ENCODE peak calls at places on chromosomes 6 and 20, in five cellular contexts. One of them, this sample, is unnamed.

GRCh38 chr6:24543683-24544082 is 48.9 kb downstream of the ALDH5A1 start:
- DNase-seq in heart left ventricle: no peak
- DNase-seq in activated effector memory CD4-positive, alpha-beta T cell treated with anti-CD3 and anti-CD28 coated beads, Interleukin-2, amount 50 U/mL, for 16 hours: no peak
- DNase-seq in ovary: no peak
- DNase-seq in activated naive CD4-positive, alpha-beta T cell: no peak
- DNase-seq in this sample: no peak

GRCh38 chr6:127302728-127303675 is 36.3 kb downstream of the RNF146 start:
- DNase-seq in heart left ventricle: no peak
- DNase-seq in activated effector memory CD4-positive, alpha-beta T cell treated with anti-CD3 and anti-CD28 coated beads, Interleukin-2, amount 50 U/mL, for 16 hours: peak
- DNase-seq in ovary: no peak
- DNase-seq in activated naive CD4-positive, alpha-beta T cell: no peak
- DNase-seq in this sample: no peak

GRCh38 chr20:32912688-32913087 is 54.0 kb downstream of the EFCAB8 start:
- DNase-seq in heart left ventricle: no peak
- DNase-seq in activated effector memory CD4-positive, alpha-beta T cell treated with anti-CD3 and anti-CD28 coated beads, Interleukin-2, amount 50 U/mL, for 16 hours: no peak
- DNase-seq in ovary: no peak
- DNase-seq in activated naive CD4-positive, alpha-beta T cell: no peak
- DNase-seq in this sample: no peak

GRCh38 chr6:135231469-135231844 is 50.3 kb downstream of the MYB start:
- DNase-seq in heart left ventricle: no peak
- DNase-seq in activated effector memory CD4-positive, alpha-beta T cell treated with anti-CD3 and anti-CD28 coated beads, Interleukin-2, amount 50 U/mL, for 16 hours: no peak
- DNase-seq in ovary: no peak
- DNase-seq in activated naive CD4-positive, alpha-beta T cell: no peak
- DNase-seq in this sample: no peak

GRCh38 chr6:15404700-15404980 is 158.8 kb downstream of the JARID2 start:
- DNase-seq in heart left ventricle: no peak
- DNase-seq in activated effector memory CD4-positive, alpha-beta T cell treated with anti-CD3 and anti-CD28 coated beads, Interleukin-2, amount 50 U/mL, for 16 hours: no peak
- DNase-seq in ovary: no peak
- DNase-seq in activated naive CD4-positive, alpha-beta T cell: no peak
- DNase-seq in this sample: no peak

GRCh38 chr20:7693761-7694160 is 246.5 kb downstream of the HAO1 start:
- DNase-seq in heart left ventricle: no peak
- DNase-seq in activated effector memory CD4-positive, alpha-beta T cell treated with anti-CD3 and anti-CD28 coated beads, Interleukin-2, amount 50 U/mL, for 16 hours: no peak
- DNase-seq in ovary: no peak
- DNase-seq in activated naive CD4-positive, alpha-beta T cell: no peak
- DNase-seq in this sample: no peak

GRCh38 chr6:111711476-111711875 is 105.8 kb upstream of the TRAF3IP2 start:
- DNase-seq in heart left ventricle: peak
- DNase-seq in activated effector memory CD4-positive, alpha-beta T cell treated with anti-CD3 and anti-CD28 coated beads, Interleukin-2, amount 50 U/mL, for 16 hours: no peak
- DNase-seq in ovary: peak
- DNase-seq in activated naive CD4-positive, alpha-beta T cell: no peak
- DNase-seq in this sample: no peak

GRCh38 chr6:133964052-133964451 is 11.0 kb downstream of the TBPL1 start:
- DNase-seq in heart left ventricle: no peak
- DNase-seq in activated effector memory CD4-positive, alpha-beta T cell treated with anti-CD3 and anti-CD28 coated beads, Interleukin-2, amount 50 U/mL, for 16 hours: no peak
- DNase-seq in ovary: no peak
- DNase-seq in activated naive CD4-positive, alpha-beta T cell: no peak
- DNase-seq in this sample: no peak

GRCh38 chr20:62539208-62539607 is 63.4 kb upstream of the GATA5 start:
- DNase-seq in heart left ventricle: no peak
- DNase-seq in activated effector memory CD4-positive, alpha-beta T cell treated with anti-CD3 and anti-CD28 coated beads, Interleukin-2, amount 50 U/mL, for 16 hours: no peak
- DNase-seq in ovary: no peak
- DNase-seq in activated naive CD4-positive, alpha-beta T cell: no peak
- DNase-seq in this sample: no peak

This sample was measured in aorta.